ENCODE peak calls at places on chromosome 1, in seven cellular contexts. One of them, this sample, is unnamed.

GRCh38 chr1:43868741-43869067 is 64.9 kb upstream of the ARTN start:
- DNase-seq in neuronal stem cell: no peak
- DNase-seq in tibial artery: no peak
- DNase-seq in testis: peak
- DNase-seq in GM06990: no peak
- DNase-seq in tibial nerve: no peak
- DNase-seq in fibroblast of lung: peak
- DNase-seq in this sample: no peak

GRCh38 chr1:197024460-197024859 is 42.6 kb downstream of the F13B start:
- DNase-seq in neuronal stem cell: no peak
- DNase-seq in tibial artery: no peak
- DNase-seq in testis: no peak
- DNase-seq in GM06990: no peak
- DNase-seq in tibial nerve: no peak
- DNase-seq in fibroblast of lung: peak
- DNase-seq in this sample: no peak

GRCh38 chr1:59678809-59679228 is 135.9 kb upstream of the HOOK1 start:
- DNase-seq in neuronal stem cell: peak
- DNase-seq in tibial artery: no peak
- DNase-seq in testis: no peak
- DNase-seq in GM06990: no peak
- DNase-seq in tibial nerve: no peak
- DNase-seq in fibroblast of lung: peak
- DNase-seq in this sample: peak

GRCh38 chr1:27643626-27644368 is 8.8 kb upstream of the FGR start:
- DNase-seq in neuronal stem cell: no peak
- DNase-seq in tibial artery: peak
- DNase-seq in testis: peak
- DNase-seq in GM06990: peak
- DNase-seq in tibial nerve: no peak
- DNase-seq in fibroblast of lung: peak
- DNase-seq in this sample: peak

GRCh38 chr1:223720987-223721591 is 8.8 kb downstream of the CAPN2 start:
- DNase-seq in neuronal stem cell: no peak
- DNase-seq in tibial artery: peak
- DNase-seq in testis: no peak
- DNase-seq in GM06990: no peak
- DNase-seq in tibial nerve: no peak
- DNase-seq in fibroblast of lung: peak
- DNase-seq in this sample: no peak

GRCh38 chr1:53341961-53342707 is 14.3 kb upstream of the LRP8 start:
- DNase-seq in neuronal stem cell: no peak
- DNase-seq in tibial artery: no peak
- DNase-seq in testis: no peak
- DNase-seq in GM06990: no peak
- DNase-seq in tibial nerve: no peak
- DNase-seq in fibroblast of lung: no peak
- DNase-seq in this sample: no peak

GRCh38 chr1:109907190-109907774 is 3.4 kb upstream of the CSF1 start:
- DNase-seq in neuronal stem cell: no peak
- DNase-seq in tibial artery: no peak
- DNase-seq in testis: no peak
- DNase-seq in GM06990: no peak
- DNase-seq in tibial nerve: no peak
- DNase-seq in fibroblast of lung: no peak
- DNase-seq in this sample: no peak

GRCh38 chr1:14946567-14947285 is 206.8 kb upstream of the TMEM51 start:
- DNase-seq in neuronal stem cell: no peak
- DNase-seq in tibial artery: no peak
- DNase-seq in testis: no peak
- DNase-seq in GM06990: no peak
- DNase-seq in tibial nerve: no peak
- DNase-seq in fibroblast of lung: peak
- DNase-seq in this sample: peak

GRCh38 chr1:28983509-28984310 is 69.3 kb downstream of the EPB41 start:
- DNase-seq in neuronal stem cell: peak
- DNase-seq in tibial artery: no peak
- DNase-seq in testis: no peak
- DNase-seq in GM06990: no peak
- DNase-seq in tibial nerve: no peak
- DNase-seq in fibroblast of lung: no peak
- DNase-seq in this sample: no peak

GRCh38 chr1:116514708-116515525 is 55.9 kb downstream of the CD58 start:
- DNase-seq in neuronal stem cell: no peak
- DNase-seq in tibial artery: no peak
- DNase-seq in testis: no peak
- DNase-seq in GM06990: peak
- DNase-seq in tibial nerve: no peak
- DNase-seq in fibroblast of lung: no peak
- DNase-seq in this sample: peak

GRCh38 chr1:157087030-157087429 is 12.6 kb downstream of the ETV3L start:
- DNase-seq in neuronal stem cell: no peak
- DNase-seq in tibial artery: no peak
- DNase-seq in testis: no peak
- DNase-seq in GM06990: no peak
- DNase-seq in tibial nerve: no peak
- DNase-seq in fibroblast of lung: no peak
- DNase-seq in this sample: no peak

GRCh38 chr1:102100666-102101065 is 103.9 kb upstream of the OLFM3 start:
- DNase-seq in neuronal stem cell: no peak
- DNase-seq in tibial artery: no peak
- DNase-seq in testis: no peak
- DNase-seq in GM06990: no peak
- DNase-seq in tibial nerve: no peak
- DNase-seq in fibroblast of lung: no peak
- DNase-seq in this sample: no peak

DNA sequence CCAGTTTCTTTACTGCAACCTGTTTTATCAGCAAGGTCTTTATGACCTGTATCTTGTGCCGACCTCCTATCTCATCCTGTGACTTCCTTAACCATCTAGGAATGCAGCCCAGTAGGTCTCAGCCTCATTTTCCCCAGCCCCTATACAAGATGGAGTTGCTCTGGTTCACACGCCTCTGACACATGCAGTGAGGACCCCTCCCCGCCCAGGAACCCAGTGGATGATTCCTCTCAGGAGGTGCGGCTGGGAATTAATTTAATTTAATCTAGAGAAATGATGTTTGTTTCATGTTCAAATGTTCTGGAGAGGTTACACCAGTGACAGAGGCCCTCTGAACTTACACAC is 39.0 kb upstream of the LBR start:
- DNase-seq in neuronal stem cell: no peak
- DNase-seq in tibial artery: no peak
- DNase-seq in testis: no peak
- DNase-seq in GM06990: no peak
- DNase-seq in tibial nerve: no peak
- DNase-seq in fibroblast of lung: no peak
- DNase-seq in this sample: no peak
- H3K4me3 ChIP-seq in neuronal stem cell: no peak
- H3K4me3 ChIP-seq in tibial artery: no peak
- H3K4me3 ChIP-seq in testis: no peak
- H3K4me3 ChIP-seq in GM06990: peak
- H3K4me3 ChIP-seq in tibial nerve: no peak
- H3K4me3 ChIP-seq in fibroblast of lung: no peak
- H3K4me3 ChIP-seq in this sample: no peak

GRCh38 chr1:8810987-8811386 is 6.5 kb downstream of the RERE start:
- DNase-seq in neuronal stem cell: no peak
- DNase-seq in tibial artery: no peak
- DNase-seq in testis: no peak
- DNase-seq in GM06990: no peak
- DNase-seq in tibial nerve: no peak
- DNase-seq in fibroblast of lung: no peak
- DNase-seq in this sample: no peak
- H3K4me3 ChIP-seq in neuronal stem cell: no peak
- H3K4me3 ChIP-seq in tibial artery: no peak
- H3K4me3 ChIP-seq in testis: no peak
- H3K4me3 ChIP-seq in GM06990: no peak
- H3K4me3 ChIP-seq in tibial nerve: no peak
- H3K4me3 ChIP-seq in fibroblast of lung: no peak
- H3K4me3 ChIP-seq in this sample: no peak

GRCh38 chr1:214318956-214319355 is 38.0 kb downstream of the SMYD2 start:
- DNase-seq in neuronal stem cell: no peak
- DNase-seq in tibial artery: no peak
- DNase-seq in testis: no peak
- DNase-seq in GM06990: no peak
- DNase-seq in tibial nerve: no peak
- DNase-seq in fibroblast of lung: no peak
- DNase-seq in this sample: no peak
- H3K4me3 ChIP-seq in neuronal stem cell: no peak
- H3K4me3 ChIP-seq in tibial artery: no peak
- H3K4me3 ChIP-seq in testis: no peak
- H3K4me3 ChIP-seq in GM06990: no peak
- H3K4me3 ChIP-seq in tibial nerve: no peak
- H3K4me3 ChIP-seq in fibroblast of lung: no peak
- H3K4me3 ChIP-seq in this sample: no peak

DNA sequence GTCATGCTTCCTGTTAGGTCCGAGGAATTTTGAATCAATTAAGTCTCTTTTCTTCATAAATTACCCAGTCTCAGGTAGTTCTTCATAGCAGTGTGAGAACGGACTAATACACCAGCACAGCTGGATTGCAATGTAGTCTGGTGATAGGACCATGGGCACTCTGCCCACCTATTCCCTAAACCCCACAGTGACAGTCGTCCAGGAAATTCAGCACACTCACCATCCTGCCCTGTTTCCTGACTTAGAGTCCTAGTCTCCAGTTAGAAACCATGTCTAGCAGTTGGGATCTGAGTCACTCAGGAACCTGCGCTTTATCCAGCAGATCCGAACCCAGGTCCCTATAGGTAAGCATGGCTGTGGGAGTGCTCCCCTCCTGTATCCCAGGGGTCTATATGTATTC is 149.3 kb upstream of the TNR start:
- DNase-seq in neuronal stem cell: no peak
- DNase-seq in tibial artery: no peak
- DNase-seq in testis: no peak
- DNase-seq in GM06990: no peak
- DNase-seq in tibial nerve: no peak
- DNase-seq in fibroblast of lung: no peak
- DNase-seq in this sample: no peak
- H3K4me3 ChIP-seq in neuronal stem cell: no peak
- H3K4me3 ChIP-seq in tibial artery: no peak
- H3K4me3 ChIP-seq in testis: no peak
- H3K4me3 ChIP-seq in GM06990: no peak
- H3K4me3 ChIP-seq in tibial nerve: no peak
- H3K4me3 ChIP-seq in fibroblast of lung: no peak
- H3K4me3 ChIP-seq in this sample: no peak

This sample was measured in mammary epithelial cell.